ENCODE peak calls at places on chromosome 11, in ten cellular contexts. Y, C, O, R, B, I, Z, U, D and H are unnamed samples.

GRCh38 chr11:8229299-8230177 is 34.1 kb downstream of the LMO1 start:
- DNase-seq in Y (no peak), C (peak), O (no peak), R (no peak), B (no peak), I (no peak), Z (no peak), U (peak), D (peak), H (no peak)

GRCh38 chr11:48116843-48117242 is 99.8 kb upstream of the OR4B1 start:
- DNase-seq in Y (no peak), C (peak), O (no peak), R (no peak), B (no peak), I (peak), Z (no peak), U (no peak), D (no peak), H (no peak)

GRCh38 chr11:64619811-64620285 is 28.8 kb downstream of the SLC22A12 start:
- DNase-seq in Y (no peak), C (peak), O (peak), R (no peak), B (peak), I (peak), Z (peak), U (no peak), D (peak), H (peak)

GRCh38 chr11:1041936-1042608 is 5.6 kb upstream of the MUC6 start:
- DNase-seq in Y (no peak), C (peak), O (peak), R (no peak), B (peak), I (no peak), Z (no peak), U (peak), D (peak), H (no peak)

GRCh38 chr11:44573333-44573732 is 7.9 kb downstream of the CD82 start:
- DNase-seq in Y (no peak), C (no peak), O (no peak), R (no peak), B (no peak), I (no peak), Z (no peak), U (no peak), D (no peak), H (no peak)

GRCh38 chr11:112302226-112302868 is 41.7 kb upstream of the PLET1 start:
- DNase-seq in Y (no peak), C (peak), O (no peak), R (peak), B (no peak), I (no peak), Z (no peak), U (no peak), D (no peak), H (no peak)

GRCh38 chr11:13354335-13354734 is 76.7 kb downstream of the BMAL1 start:
- DNase-seq in Y (no peak), C (peak), O (no peak), R (no peak), B (no peak), I (peak), Z (no peak), U (no peak), D (no peak), H (no peak)

GRCh38 chr11:120013325-120014250 is 124.3 kb downstream of the TRIM29 start:
- DNase-seq in Y (no peak), C (peak), O (peak), R (no peak), B (no peak), I (peak), Z (no peak), U (no peak), D (peak), H (no peak)

GRCh38 chr11:111335124-111335535 is 36.8 kb downstream of the POU2AF3 start:
- DNase-seq in Y (no peak), C (no peak), O (no peak), R (no peak), B (no peak), I (no peak), Z (no peak), U (no peak), D (no peak), H (no peak)

GRCh38 chr11:102546427-102546826 is 15.9 kb upstream of the MMP7 start:
- DNase-seq in Y (no peak), C (no peak), O (no peak), R (no peak), B (no peak), I (peak), Z (no peak), U (no peak), D (no peak), H (no peak)

GRCh38 chr11:10041803-10042202 is 252.2 kb downstream of the SBF2 start:
- DNase-seq in Y (no peak), C (no peak), O (no peak), R (no peak), B (no peak), I (peak), Z (no peak), U (no peak), D (no peak), H (no peak)

GRCh38 chr11:19730373-19730772 is 17.7 kb downstream of the NAV2 start:
- DNase-seq in Y (no peak), C (no peak), O (no peak), R (no peak), B (no peak), I (no peak), Z (peak), U (no peak), D (no peak), H (no peak)

GRCh38 chr11:79437981-79438630 is 2.7 kb downstream of the TENM4 start:
- DNase-seq in Y (no peak), C (no peak), O (peak), R (peak), B (peak), I (no peak), Z (peak), U (no peak), D (peak), H (no peak)

GRCh38 chr11:91527380-91528030 is 697.1 kb upstream of the FAT3 start:
- DNase-seq in Y (no peak), C (no peak), O (no peak), R (no peak), B (no peak), I (no peak), Z (no peak), U (no peak), D (no peak), H (no peak)

GRCh38 chr11:126891556-126892217 is 108.9 kb downstream of the KIRREL3 start:
- DNase-seq in Y (no peak), C (peak), O (no peak), R (peak), B (no peak), I (no peak), Z (no peak), U (no peak), D (no peak), H (no peak)

GRCh38 chr11:10305964-10306918 is 1.4 kb downstream of the ADM start:
- DNase-seq in Y (no peak), C (peak), O (peak), R (peak), B (peak), I (peak), Z (no peak), U (no peak), D (no peak), H (no peak)

GRCh38 chr11:88193278-88193677 is 18.0 kb upstream of the RAB38 start:
- DNase-seq in Y (no peak), C (no peak), O (no peak), R (no peak), B (no peak), I (no peak), Z (no peak), U (no peak), D (no peak), H (no peak)

GRCh38 chr11:47966621-47967020 is 13.7 kb upstream of the PTPRJ start:
- DNase-seq in Y (no peak), C (no peak), O (no peak), R (no peak), B (no peak), I (no peak), Z (no peak), U (no peak), D (no peak), H (no peak)

GRCh38 chr11:102220728-102221467 is 96.4 kb upstream of the BIRC3 start:
- DNase-seq in Y (no peak), C (no peak), O (no peak), R (peak), B (no peak), I (no peak), Z (no peak), U (no peak), D (no peak), H (no peak)

GRCh38 chr11:128450882-128451647 is 136.3 kb downstream of the ETS1 start:
- DNase-seq in Y (no peak), C (no peak), O (no peak), R (no peak), B (no peak), I (no peak), Z (no peak), U (no peak), D (no peak), H (no peak)

GRCh38 chr11:44833869-44834452 is 107.2 kb downstream of the TSPAN18 start:
- DNase-seq in Y (no peak), C (no peak), O (no peak), R (no peak), B (no peak), I (no peak), Z (no peak), U (no peak), D (no peak), H (no peak)

GRCh38 chr11:2293396-2294339 is 8.1 kb downstream of the C11orf21 start:
- DNase-seq in Y (no peak), C (no peak), O (no peak), R (no peak), B (no peak), I (peak), Z (peak), U (peak), D (peak), H (no peak)

GRCh38 chr11:5226732-5227327 is at the start of gene HBB:
- DNase-seq in Y (no peak), C (no peak), O (peak), R (no peak), B (no peak), I (no peak), Z (no peak), U (no peak), D (no peak), H (no peak)

GRCh38 chr11:45801723-45802315 is 3.1 kb upstream of the SLC35C1 start:
- DNase-seq in Y (no peak), C (peak), O (peak), R (no peak), B (no peak), I (peak), Z (no peak), U (no peak), D (no peak), H (no peak)

GRCh38 chr11:15539645-15540044 is 424.9 kb downstream of the INSC start:
- DNase-seq in Y (no peak), C (no peak), O (no peak), R (no peak), B (no peak), I (no peak), Z (no peak), U (no peak), D (no peak), H (no peak)

GRCh38 chr11:126720539-126721235 is 279.9 kb downstream of the KIRREL3 start:
- DNase-seq in Y (no peak), C (no peak), O (no peak), R (peak), B (no peak), I (no peak), Z (no peak), U (no peak), D (no peak), H (no peak)

GRCh38 chr11:87300640-87301381 is 263.1 kb downstream of the TMEM135 start:
- DNase-seq in Y (no peak), C (peak), O (no peak), R (no peak), B (no peak), I (no peak), Z (no peak), U (no peak), D (no peak), H (no peak)

GRCh38 chr11:118437046-118437735 is 899 bp downstream of the KMT2A start:
- DNase-seq in Y (no peak), C (no peak), O (peak), R (peak), B (peak), I (peak), Z (peak), U (peak), D (peak), H (no peak)

GRCh38 chr11:65648997-65649491 is 11.1 kb downstream of the SIPA1 start:
- DNase-seq in Y (no peak), C (no peak), O (no peak), R (no peak), B (peak), I (no peak), Z (no peak), U (peak), D (no peak), H (no peak)

GRCh38 chr11:65644837-65645236 is 6.9 kb downstream of the SIPA1 start:
- DNase-seq in Y (no peak), C (no peak), O (no peak), R (no peak), B (no peak), I (no peak), Z (no peak), U (no peak), D (no peak), H (no peak)

GRCh38 chr11:65646288-65646734 is 8.4 kb downstream of the SIPA1 start:
- DNase-seq in Y (no peak), C (no peak), O (no peak), R (no peak), B (no peak), I (no peak), Z (no peak), U (peak), D (no peak), H (no peak)

GRCh38 chr11:65645710-65646109 is 7.8 kb downstream of the SIPA1 start:
- DNase-seq in Y (no peak), C (peak), O (no peak), R (peak), B (no peak), I (no peak), Z (no peak), U (peak), D (no peak), H (no peak)

DNA sequence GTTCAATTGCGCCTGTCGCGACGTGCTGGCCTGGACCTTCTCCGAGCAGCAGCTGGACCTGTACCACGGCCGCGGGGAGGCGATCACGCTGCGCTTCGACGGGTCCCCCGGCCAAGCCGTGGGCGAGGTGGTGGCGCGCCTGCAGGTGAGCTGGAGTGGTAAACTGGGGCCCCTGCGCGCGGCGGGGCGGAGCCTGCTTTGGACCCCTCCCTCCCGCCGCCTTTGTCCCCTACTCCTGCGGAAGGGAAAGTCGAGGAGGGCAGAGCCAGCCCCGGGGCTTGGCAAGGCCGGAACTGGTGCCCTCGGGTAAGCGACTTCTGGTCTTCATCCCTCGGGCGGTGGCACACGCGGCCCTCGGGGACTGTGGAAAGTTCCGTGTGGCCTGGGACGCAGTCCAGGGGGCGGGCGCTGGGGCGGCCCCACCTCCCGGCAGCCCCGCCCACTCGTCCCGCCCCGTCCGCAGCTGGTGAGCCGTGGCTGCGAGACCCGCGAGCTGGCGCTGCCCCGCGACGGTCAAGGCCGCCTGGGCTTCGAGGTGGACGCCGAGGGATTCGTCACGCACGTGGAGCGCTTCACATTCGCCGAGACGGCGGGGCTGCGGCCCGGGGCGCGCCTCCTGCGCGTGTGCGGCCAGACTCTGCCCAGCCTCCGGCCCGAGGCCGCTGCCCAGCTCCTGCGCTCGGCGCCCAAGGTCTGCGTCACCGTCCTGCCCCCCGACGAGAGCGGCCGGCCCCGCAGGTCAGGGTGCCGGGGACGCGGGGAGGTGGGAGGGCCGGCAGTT is 9.2 kb downstream of the SIPA1 start:
- DNase-seq in Y (no peak), C (peak), O (peak), R (peak), B (peak), I (no peak), Z (no peak), U (peak), D (no peak), H (no peak)
- H3K4me3 ChIP-seq in Y (no peak), C (no peak), O (peak), R (no peak), B (peak), I (no peak), Z (peak), U (peak), D (peak), H (peak)

GRCh38 chr11:68038718-68039525 is at the start of gene TCIRG1:
- DNase-seq in Y (peak), C (peak), O (peak), R (peak), B (peak), I (peak), Z (peak), U (peak), D (peak), H (no peak)

GRCh38 chr11:68036141-68036716 is 2.6 kb upstream of the TCIRG1 start:
- DNase-seq in Y (no peak), C (no peak), O (no peak), R (no peak), B (no peak), I (peak), Z (no peak), U (peak), D (no peak), H (no peak)

GRCh38 chr11:68038226-68038717 is 553 bp upstream of the TCIRG1 start:
- DNase-seq in Y (no peak), C (no peak), O (no peak), R (no peak), B (peak), I (no peak), Z (no peak), U (peak), D (no peak), H (no peak)

GRCh38 chr11:68036717-68037239 is 2.0 kb upstream of the TCIRG1 start:
- DNase-seq in Y (no peak), C (no peak), O (no peak), R (no peak), B (no peak), I (peak), Z (peak), U (peak), D (no peak), H (no peak)

GRCh38 chr11:68037481-68038225 is 1.2 kb upstream of the TCIRG1 start:
- DNase-seq in Y (no peak), C (no peak), O (no peak), R (no peak), B (peak), I (no peak), Z (no peak), U (peak), D (no peak), H (no peak)
- H3K4me3 ChIP-seq in Y (no peak), C (no peak), O (no peak), R (peak), B (no peak), I (no peak), Z (no peak), U (no peak), D (no peak), H (no peak)

GRCh38 chr11:59544869-59545178 is 33.5 kb downstream of the OR4D9 start:
- DNase-seq in Y (no peak), C (no peak), O (no peak), R (no peak), B (no peak), I (no peak), Z (no peak), U (no peak), D (no peak), H (no peak)
- H3K4me3 ChIP-seq in Y (no peak), C (no peak), O (no peak), R (no peak), B (no peak), I (peak), Z (no peak), U (no peak), D (no peak), H (no peak)

GRCh38 chr11:74444173-74444832 is 23.0 kb downstream of the KCNE3 start:
- DNase-seq in Y (no peak), C (no peak), O (peak), R (no peak), B (no peak), I (no peak), Z (no peak), U (no peak), D (no peak), H (no peak)
- H3K4me3 ChIP-seq in Y (no peak), C (no peak), O (no peak), R (no peak), B (no peak), I (no peak), Z (no peak), U (no peak), D (no peak), H (no peak)